ENCODE peak calls at places on chromosomes 7 and 10, in five cellular contexts. M is HepG2, P is mesendoderm, Q is IMR-90, W is ACHN. D is an unnamed sample.

GRCh38 chr10:99530108-99531025 is 2.4 kb upstream of the NKX2-3 start:
- DNase-seq in Q (no peak), M (no peak), W (no peak), P (peak; percentile 73), D (no peak)

GRCh38 chr7:7816816-7817536 is 98.6 kb upstream of the RPA3 start:
- DNase-seq in P (no peak), W (no peak), Q (no peak), M (peak; percentile 7), D (no peak)

GRCh38 chr10:101939273-101939635 is 95.7 kb upstream of the KCNIP2 start:
- DNase-seq in Q (peak; percentile 96), W (no peak), P (no peak), M (no peak), D (peak; percentile 95)

GRCh38 chr7:137313196-137313595 is 30.3 kb downstream of the PTN start:
- DNase-seq in W (no peak), Q (peak; percentile 27), M (no peak), P (no peak), D (no peak)

GRCh38 chr7:138670594-138670993 is 30.6 kb downstream of the SVOPL start:
- DNase-seq in P (no peak), W (no peak), M (no peak), Q (no peak), D (no peak)

GRCh38 chr10:44978570-44979280 is at the start of gene DEPP1:
- DNase-seq in M (peak; percentile 95), W (peak; percentile 92), P (peak; percentile 94), Q (peak; percentile 93), D (peak; percentile 97)

GRCh38 chr10:65142641-65143435 is 1621.6 kb downstream of the REEP3 start:
- DNase-seq in P (peak; percentile 2), Q (no peak), W (no peak), M (no peak), D (no peak)

GRCh38 chr7:22784346-22784745 is 38.3 kb downstream of the TOMM7 start:
- DNase-seq in Q (peak; percentile 25), P (peak; percentile 48), M (peak; percentile 58), W (no peak), D (peak; percentile 88)

GRCh38 chr7:130937830-130938229 is 203.8 kb upstream of the KLF14 start:
- DNase-seq in M (no peak), W (no peak), Q (no peak), P (no peak), D (no peak)

GRCh38 chr7:94182066-94182465 is 177.9 kb upstream of the BET1 start:
- DNase-seq in P (peak; percentile 5), W (peak; percentile 60), M (no peak), Q (peak; percentile 98), D (peak; percentile 77)

GRCh38 chr7:111018960-111019835 is 71.7 kb upstream of the LRRN3 start:
- DNase-seq in W (no peak), Q (no peak), P (peak; percentile 8), M (no peak), D (no peak)

GRCh38 chr7:92304406-92304893 is 58.7 kb downstream of the ANKIB1 start:
- DNase-seq in Q (no peak), W (no peak), P (no peak), M (no peak), D (no peak)

D was measured in fibroblast of the aortic adventitia.